ENCODE peak calls at places on chromosome 4, in ten cellular contexts. B, J, R, K, G, S, A, E, N and O are unnamed samples.
A peak's percentile ranks its signal among the peaks of the same experiment; 100 is the strongest.

GRCh38 chr4:2924765-2925301 is 38.4 kb downstream of the NOP14 start:
- DNase-seq in B (peak; percentile 51), J (peak; percentile 38), R (no peak), K (no peak), G (no peak), S (no peak), A (no peak), E (peak; percentile 21), N (no peak), O (no peak)

GRCh38 chr4:14768449-14768848 is 233.8 kb upstream of the CPEB2 start:
- DNase-seq in B (no peak), J (no peak), R (no peak), K (no peak), G (no peak), S (no peak), A (no peak), E (no peak), N (no peak), O (no peak)

GRCh38 chr4:94545296-94545695 is 93.6 kb downstream of the PDLIM5 start:
- DNase-seq in B (no peak), J (no peak), R (no peak), K (no peak), G (no peak), S (no peak), A (no peak), E (no peak), N (no peak), O (no peak)

GRCh38 chr4:180913750-180914149 is 1329.5 kb upstream of the TENM3 start:
- DNase-seq in B (no peak), J (no peak), R (no peak), K (no peak), G (no peak), S (no peak), A (no peak), E (no peak), N (no peak), O (no peak)

GRCh38 chr4:80134936-80135701 is 62.1 kb upstream of the ANTXR2 start:
- DNase-seq in B (no peak), J (no peak), R (no peak), K (no peak), G (no peak), S (no peak), A (no peak), E (no peak), N (no peak), O (no peak)

GRCh38 chr4:82043081-82043808 is 330.5 kb downstream of the HNRNPD start:
- DNase-seq in B (no peak), J (peak; percentile 45), R (no peak), K (no peak), G (no peak), S (peak; percentile 19), A (no peak), E (no peak), N (peak; percentile 36), O (no peak)

GRCh38 chr4:122329876-122330595 is 48.8 kb upstream of the ADAD1 start:
- DNase-seq in B (no peak), J (no peak), R (no peak), K (no peak), G (no peak), S (no peak), A (no peak), E (no peak), N (no peak), O (no peak)

GRCh38 chr4:162163892-162164759 is at the start of gene FSTL5:
- DNase-seq in B (peak; percentile 75), J (peak; percentile 69), R (peak; percentile 34), K (peak; percentile 23), G (no peak), S (peak; percentile 31), A (peak; percentile 58), E (no peak), N (peak; percentile 47), O (no peak)

GRCh38 chr4:108360857-108361820 is 192.4 kb upstream of the LEF1 start:
- DNase-seq in B (no peak), J (no peak), R (no peak), K (no peak), G (no peak), S (no peak), A (no peak), E (no peak), N (no peak), O (no peak)

GRCh38 chr4:108361886-108362285 is 193.2 kb upstream of the LEF1 start:
- DNase-seq in B (no peak), J (no peak), R (no peak), K (no peak), G (no peak), S (no peak), A (no peak), E (no peak), N (no peak), O (no peak)

GRCh38 chr4:108359936-108360681 is 191.4 kb upstream of the LEF1 start:
- DNase-seq in B (no peak), J (no peak), R (no peak), K (no peak), G (no peak), S (no peak), A (no peak), E (no peak), N (no peak), O (no peak)

GRCh38 chr4:108356209-108356535 is 187.4 kb upstream of the LEF1 start:
- DNase-seq in B (no peak), J (no peak), R (no peak), K (no peak), G (no peak), S (no peak), A (no peak), E (no peak), N (no peak), O (no peak)

DNA sequence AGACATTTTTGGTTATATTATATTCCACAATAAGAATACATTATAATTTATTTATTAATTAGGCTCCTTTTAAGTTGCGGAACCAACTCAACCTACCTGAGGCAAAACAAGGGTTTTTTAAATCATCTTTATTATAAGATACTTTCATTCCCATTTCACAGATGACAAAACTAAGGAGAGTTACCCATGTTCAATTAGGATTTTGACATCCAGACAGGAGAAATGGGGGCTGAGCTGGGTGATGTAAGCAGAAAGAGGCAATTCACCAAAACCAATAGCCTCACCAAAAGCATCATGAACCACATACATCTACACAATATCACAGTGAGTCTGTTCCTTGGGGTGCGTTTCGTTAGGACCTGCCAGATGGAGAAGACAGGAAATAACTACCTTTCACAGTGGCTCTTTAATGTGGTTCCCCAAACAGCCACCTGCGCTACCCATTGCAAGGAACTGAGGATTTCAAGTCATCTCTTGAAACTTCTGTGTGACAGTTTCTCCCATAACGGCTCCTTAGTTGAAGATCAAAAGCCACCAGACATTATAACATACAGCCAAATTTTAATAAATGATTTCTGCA is 190.5 kb upstream of the LEF1 start:
- DNase-seq in B (no peak), J (no peak), R (no peak), K (peak; percentile 61), G (no peak), S (no peak), A (no peak), E (no peak), N (no peak), O (no peak)
- H3K4me1 ChIP-seq in B (no peaks in the 10 kb centered on the region), J (no peaks in the 10 kb centered on the region), R (no peaks in the 10 kb centered on the region), K (peaks cover 59% of the 10 kb centered on the region), G (peaks cover 11% of the 10 kb centered on the region), S (no peaks in the 10 kb centered on the region), A (peaks cover 16% of the 10 kb centered on the region), E (no peaks in the 10 kb centered on the region), N (no peaks in the 10 kb centered on the region), O (peaks cover 37% of the 10 kb centered on the region)

DNA sequence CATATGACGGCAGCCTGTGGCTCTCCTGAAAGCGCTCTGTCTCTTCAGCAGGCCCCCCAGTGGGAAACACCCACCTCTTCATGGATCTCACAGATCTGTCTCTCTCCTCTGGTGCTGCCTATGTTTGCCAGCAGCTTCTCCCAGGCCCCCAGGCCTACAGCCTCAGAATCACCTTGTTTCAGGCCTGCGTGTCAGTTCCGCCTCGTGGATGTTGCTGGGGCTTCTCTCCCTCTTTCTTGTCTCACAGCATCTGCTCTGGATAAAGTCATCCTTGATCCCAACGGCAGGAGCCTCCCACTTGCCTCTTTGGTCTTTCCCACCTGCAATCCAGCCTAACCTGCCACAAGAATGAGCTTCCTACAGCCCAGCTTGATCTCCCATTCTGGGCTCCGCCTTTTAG is 34.6 kb downstream of the RHOH start:
- DNase-seq in B (no peak), J (no peak), R (no peak), K (no peak), G (no peak), S (no peak), A (no peak), E (no peak), N (no peak), O (no peak)
- H3K4me1 ChIP-seq in B (no peaks in the 10 kb centered on the region), J (no peaks in the 10 kb centered on the region), R (no peaks in the 10 kb centered on the region), K (peaks cover 94% of the 10 kb centered on the region), G (no peaks in the 10 kb centered on the region), S (no peaks in the 10 kb centered on the region), A (no peaks in the 10 kb centered on the region), E (no peaks in the 10 kb centered on the region), N (no peaks in the 10 kb centered on the region), O (peaks cover 67% of the 10 kb centered on the region)

DNA sequence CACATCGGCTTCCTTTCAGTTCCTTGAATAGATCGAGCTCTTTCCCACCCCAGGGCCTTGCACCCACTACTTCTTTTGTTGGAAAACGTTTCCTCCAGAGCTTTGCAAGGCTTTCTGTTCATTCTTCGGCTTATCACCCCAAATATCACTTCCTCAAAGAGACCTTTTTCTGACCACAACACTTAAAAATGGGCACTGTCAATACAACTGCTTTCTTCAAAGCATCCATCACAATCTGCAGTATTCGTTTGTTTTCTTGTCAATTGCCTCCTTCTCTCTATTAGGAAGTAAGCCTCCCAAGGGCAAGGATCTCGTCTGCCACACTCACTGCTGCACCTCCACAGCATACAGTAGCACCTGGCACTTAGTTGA is 17.7 kb upstream of the CENPU start:
- DNase-seq in B (no peak), J (no peak), R (no peak), K (no peak), G (no peak), S (no peak), A (no peak), E (no peak), N (no peak), O (no peak)
- H3K4me1 ChIP-seq in B (peaks cover 2% of the 10 kb centered on the region), J (peaks cover 24% of the 10 kb centered on the region), R (peaks cover 23% of the 10 kb centered on the region), K (peaks cover 1% of the 10 kb centered on the region), G (peaks cover 53% of the 10 kb centered on the region), S (peaks cover 8% of the 10 kb centered on the region), A (peaks cover 53% of the 10 kb centered on the region), E (peaks cover 19% of the 10 kb centered on the region), N (peaks cover 15% of the 10 kb centered on the region), O (no peaks in the 10 kb centered on the region)

GRCh38 chr4:1086011-1086410 is 27.4 kb downstream of the RNF212 start:
- DNase-seq in B (no peak), J (no peak), R (no peak), K (no peak), G (no peak), S (no peak), A (no peak), E (no peak), N (no peak), O (no peak)

GRCh38 chr4:1082215-1083182 is 30.9 kb downstream of the RNF212 start:
- DNase-seq in B (peak; percentile 87), J (peak; percentile 98), R (peak; percentile 30), K (no peak), G (no peak), S (peak; percentile 74), A (peak; percentile 71), E (peak; percentile 91), N (peak; percentile 93), O (no peak)

GRCh38 chr4:1085404-1085799 is 28.0 kb downstream of the RNF212 start:
- DNase-seq in B (no peak), J (no peak), R (no peak), K (no peak), G (no peak), S (no peak), A (no peak), E (no peak), N (no peak), O (no peak)

GRCh38 chr4:1084796-1085403 is 28.5 kb downstream of the RNF212 start:
- DNase-seq in B (no peak), J (no peak), R (no peak), K (no peak), G (no peak), S (no peak), A (no peak), E (no peak), N (no peak), O (no peak)

DNA sequence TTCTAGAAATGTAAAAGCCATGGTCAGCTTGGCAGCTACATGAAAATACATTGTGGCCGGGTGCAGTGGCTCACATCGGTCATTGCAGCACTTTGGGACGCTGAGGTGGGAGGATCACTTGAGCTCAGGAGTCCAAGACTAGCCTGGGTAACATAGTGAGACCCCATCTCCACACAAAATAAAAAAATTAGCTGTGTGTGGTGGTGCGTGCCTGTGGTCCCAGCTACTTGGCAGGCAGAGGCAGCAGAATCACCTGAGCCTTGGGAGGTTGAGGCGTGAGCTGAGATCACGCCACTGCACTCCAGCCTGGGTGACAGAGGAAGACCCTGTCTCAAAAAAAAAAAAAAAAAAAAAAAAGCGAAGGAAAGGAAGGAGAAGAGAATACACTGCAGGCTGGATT is 29.0 kb downstream of the RNF212 start:
- DNase-seq in B (no peak), J (no peak), R (no peak), K (no peak), G (no peak), S (no peak), A (no peak), E (no peak), N (no peak), O (no peak)
- H3K4me1 ChIP-seq in B (no peaks in the 10 kb centered on the region), J (peaks cover 22% of the 10 kb centered on the region), R (no peaks in the 10 kb centered on the region), K (no peaks in the 10 kb centered on the region), G (peaks cover 16% of the 10 kb centered on the region), S (no peaks in the 10 kb centered on the region), A (no peaks in the 10 kb centered on the region), E (peaks cover 8% of the 10 kb centered on the region), N (no peaks in the 10 kb centered on the region), O (no peaks in the 10 kb centered on the region)